ENCODE peak calls at places on chromosomes 13 and 19, in ten cellular contexts. V, X, I, T, G, C, D, Y, E and J are unnamed samples.
A peak's percentile ranks its signal among the peaks of the same experiment; 100 is the strongest.

GRCh38 chr19:19459707-19460251 is 54.3 kb downstream of the GATAD2A start:
- DNase-seq in V (no peak), X (peak; percentile 58), I (peak; percentile 62), T (no peak), G (peak; percentile 65), C (peak; percentile 87), D (peak; percentile 41), Y (peak; percentile 75), E (no peak), J (peak; percentile 75)

GRCh38 chr13:72141845-72142470 is 275.0 kb upstream of the DACH1 start:
- DNase-seq in V (no peak), X (no peak), I (no peak), T (no peak), G (no peak), C (no peak), D (no peak), Y (no peak), E (no peak), J (no peak)

GRCh38 chr13:58921129-58921528 is 1242.6 kb downstream of the DIAPH3 start:
- DNase-seq in V (no peak), X (no peak), I (peak; percentile 22), T (no peak), G (no peak), C (no peak), D (no peak), Y (no peak), E (no peak), J (no peak)

GRCh38 chr13:71039440-71039839 is 827.6 kb downstream of the DACH1 start:
- DNase-seq in V (no peak), X (no peak), I (no peak), T (no peak), G (no peak), C (no peak), D (no peak), Y (no peak), E (no peak), J (no peak)

GRCh38 chr13:75881109-75881775 is 245.1 kb downstream of the LMO7 start:
- DNase-seq in V (no peak), X (no peak), I (no peak), T (no peak), G (no peak), C (peak; percentile 77), D (no peak), Y (no peak), E (no peak), J (no peak)

GRCh38 chr19:18496167-18496979 is 25.5 kb downstream of the ELL start:
- DNase-seq in V (no peak), X (peak; percentile 79), I (no peak), T (no peak), G (peak; percentile 78), C (peak; percentile 80), D (peak; percentile 89), Y (no peak), E (no peak), J (peak; percentile 90)

GRCh38 chr13:46721054-46721453 is 75.9 kb downstream of the ESD start:
- DNase-seq in V (peak; percentile 53), X (no peak), I (peak; percentile 45), T (peak; percentile 23), G (no peak), C (peak; percentile 53), D (peak; percentile 53), Y (peak; percentile 68), E (no peak), J (no peak)

GRCh38 chr13:61873717-61874116 is 458.1 kb upstream of the PCDH20 start:
- DNase-seq in V (no peak), X (no peak), I (no peak), T (no peak), G (no peak), C (no peak), D (no peak), Y (no peak), E (no peak), J (no peak)

GRCh38 chr19:41734585-41734984 is 20.7 kb upstream of the CEACAM6 start:
- DNase-seq in V (no peak), X (peak; percentile 81), I (no peak), T (no peak), G (peak; percentile 64), C (no peak), D (peak; percentile 68), Y (no peak), E (no peak), J (no peak)

GRCh38 chr19:13366529-13367143 is 139.6 kb downstream of the CACNA1A start:
- DNase-seq in V (peak; percentile 27), X (no peak), I (no peak), T (peak; percentile 30), G (no peak), C (peak; percentile 31), D (no peak), Y (no peak), E (no peak), J (no peak)

GRCh38 chr13:99686157-99686572 is 184.9 kb downstream of the TM9SF2 start:
- DNase-seq in V (peak; percentile 66), X (no peak), I (peak; percentile 53), T (no peak), G (no peak), C (peak; percentile 4), D (no peak), Y (no peak), E (no peak), J (no peak)

GRCh38 chr13:19927117-19927734 is 31.3 kb upstream of the ZMYM2 start:
- DNase-seq in V (no peak), X (no peak), I (no peak), T (no peak), G (no peak), C (peak; percentile 31), D (no peak), Y (no peak), E (no peak), J (no peak)

GRCh38 chr19:5719274-5719960 is 529 bp downstream of the LONP1 start:
- DNase-seq in V (no peak), X (no peak), I (peak; percentile 37), T (no peak), G (peak; percentile 63), C (peak; percentile 13), D (no peak), Y (no peak), E (no peak), J (peak; percentile 82)

GRCh38 chr13:112877496-112877895 is 91.5 kb upstream of the MCF2L start:
- DNase-seq in V (no peak), X (peak; percentile 15), I (no peak), T (no peak), G (peak; percentile 34), C (no peak), D (no peak), Y (no peak), E (no peak), J (peak; percentile 61)

GRCh38 chr19:43467730-43468129 is 2.3 kb upstream of the LYPD3 start:
- DNase-seq in V (no peak), X (no peak), I (no peak), T (no peak), G (no peak), C (peak; percentile 70), D (no peak), Y (no peak), E (no peak), J (no peak)

GRCh38 chr13:107767119-107767518 is 448.2 kb downstream of the LIG4 start:
- DNase-seq in V (peak; percentile 76), X (no peak), I (no peak), T (no peak), G (no peak), C (no peak), D (no peak), Y (no peak), E (no peak), J (no peak)

GRCh38 chr19:58401825-58402433 is 6.5 kb downstream of the RNF225 start:
- DNase-seq in V (no peak), X (no peak), I (no peak), T (no peak), G (no peak), C (no peak), D (no peak), Y (no peak), E (peak; percentile 31), J (peak; percentile 68)
- H3K27ac ChIP-seq in V (peak overlapping the region; percentile 78), X (peak overlapping the region; percentile 80), I (no peak overlapping the region), T (peak overlapping the region; percentile 87), G (peak overlapping the region; percentile 82), C (no peak overlapping the region), D (peak overlapping the region; percentile 67), Y (no peak overlapping the region), E (peak overlapping the region; percentile 83), J (no peak overlapping the region)

DNA sequence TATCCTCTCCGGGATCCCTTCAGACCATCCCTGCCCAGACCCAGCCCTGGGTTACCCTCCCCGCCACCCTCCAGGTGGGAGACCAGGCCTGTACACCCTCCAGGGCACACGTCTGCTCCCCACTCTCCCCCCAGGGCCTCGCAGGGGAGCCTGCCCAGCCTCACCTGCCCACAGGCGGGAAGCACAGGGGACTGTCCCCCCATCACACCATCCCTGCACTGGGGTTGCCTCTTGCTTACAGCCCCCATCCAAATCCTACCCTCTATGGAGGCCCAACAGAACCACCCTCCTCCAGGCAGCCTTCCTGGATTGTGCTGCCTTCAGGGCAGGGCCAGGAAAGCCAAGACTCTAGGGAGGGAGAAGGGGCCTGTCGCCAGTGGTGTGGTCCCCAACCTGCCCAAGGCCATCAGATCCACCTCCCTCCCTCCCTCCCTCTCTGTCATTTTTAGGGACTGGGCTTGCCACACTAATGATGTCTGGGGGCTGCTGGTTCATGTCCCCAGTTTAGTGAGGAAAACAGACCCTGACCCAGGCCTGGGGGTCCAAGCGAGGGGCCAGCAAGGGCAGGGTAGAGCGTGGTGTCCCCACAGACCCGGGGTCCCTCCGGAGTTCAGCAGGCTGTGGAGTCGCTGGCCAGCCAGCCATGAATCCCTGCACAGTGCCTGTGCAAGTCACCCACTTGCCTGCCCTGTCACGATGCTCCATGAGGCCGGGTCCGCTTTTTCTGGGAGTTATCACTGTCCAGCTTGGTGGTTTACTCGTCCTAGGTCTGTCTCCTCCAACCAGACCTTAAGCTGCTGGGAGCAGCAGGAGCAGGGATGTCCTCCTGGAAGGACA is 121.4 kb downstream of the URI1 start:
- DNase-seq in V (no peak), X (no peak), I (no peak), T (no peak), G (peak; percentile 25), C (no peak), D (no peak), Y (peak; percentile 31), E (no peak), J (peak; percentile 51)
- H3K4me1 ChIP-seq in V (no peaks in the 10 kb centered on the region), X (no peaks in the 10 kb centered on the region), I (no peaks in the 10 kb centered on the region), T (no peaks in the 10 kb centered on the region), G (no peaks in the 10 kb centered on the region), C (no peaks in the 10 kb centered on the region), D (no peaks in the 10 kb centered on the region), Y (no peaks in the 10 kb centered on the region), E (no peaks in the 10 kb centered on the region), J (no peaks in the 10 kb centered on the region)

DNA sequence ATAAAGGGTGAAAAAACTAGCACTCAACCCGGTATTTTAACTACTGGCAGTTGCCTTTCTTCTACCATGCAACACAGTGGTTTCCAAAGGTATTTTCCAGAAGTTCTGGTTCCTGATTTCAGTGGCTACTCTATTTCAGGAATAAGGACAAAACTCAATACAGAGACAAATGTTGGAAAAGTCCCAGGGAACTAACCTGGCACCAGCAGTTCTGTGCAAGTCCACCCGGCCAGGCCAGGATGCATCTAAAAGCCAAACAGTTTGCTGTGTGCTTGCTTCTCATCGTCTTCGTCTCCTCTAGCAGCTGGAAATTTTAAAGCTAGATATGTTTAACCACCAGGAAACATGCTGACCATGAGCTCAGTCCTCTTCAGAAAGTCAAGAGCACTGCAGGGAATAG is 52.5 kb downstream of the FOXO1 start:
- DNase-seq in V (no peak), X (no peak), I (no peak), T (no peak), G (no peak), C (no peak), D (no peak), Y (no peak), E (no peak), J (no peak)
- H3K27ac ChIP-seq in V (no peak overlapping the region), X (peak overlapping the region; percentile 61), I (peak overlapping the region; percentile 71), T (no peak overlapping the region), G (peak overlapping the region; percentile 14), C (no peak overlapping the region), D (peak overlapping the region; percentile 78), Y (peak overlapping the region; percentile 51), E (peak overlapping the region; percentile 13), J (peak overlapping the region; percentile 59)

GRCh38 chr19:3368848-3369336 is 2.5 kb downstream of the NFIC start:
- DNase-seq in V (no peak), X (no peak), I (no peak), T (no peak), G (no peak), C (peak; percentile 44), D (no peak), Y (no peak), E (no peak), J (no peak)
- H3K4me1 ChIP-seq in V (peaks cover 18% of the 10 kb centered on the region), X (peaks cover 75% of the 10 kb centered on the region), I (peaks cover 52% of the 10 kb centered on the region), T (peaks cover 10% of the 10 kb centered on the region), G (peaks cover 62% of the 10 kb centered on the region), C (peaks cover 36% of the 10 kb centered on the region), D (peaks cover 76% of the 10 kb centered on the region), Y (peaks cover 26% of the 10 kb centered on the region), E (peaks cover 9% of the 10 kb centered on the region), J (peaks cover 35% of the 10 kb centered on the region)